ENCODE peak calls at places on chromosomes 4 and X, in five cellular contexts. A, R, S, P and X are unnamed samples.

GRCh38 chrX:77436271-77436670 is 10.9 kb upstream of the FGF16 start:
- DNase-seq in A (no peak), R (no peak), S (no peak), P (no peak), X (no peak)

GRCh38 chr4:2745981-2746806 is 9.9 kb downstream of the TNIP2 start:
- DNase-seq in A (peak), R (peak), S (no peak), P (peak), X (peak)

GRCh38 chrX:103879339-103879738 is 47.3 kb upstream of the RAB9B start:
- DNase-seq in A (no peak), R (no peak), S (no peak), P (no peak), X (no peak)

GRCh38 chr4:179626687-179627086 is 2184.4 kb upstream of the AGA start:
- DNase-seq in A (no peak), R (no peak), S (no peak), P (no peak), X (no peak)

GRCh38 chrX:82589410-82589809 is 918.7 kb upstream of the POU3F4 start:
- DNase-seq in A (no peak), R (no peak), S (no peak), P (no peak), X (no peak)

GRCh38 chrX:45775462-45775861 is 574.8 kb upstream of the DIPK2B start:
- DNase-seq in A (no peak), R (no peak), S (no peak), P (no peak), X (no peak)

GRCh38 chr4:128322311-128322710 is 34.7 kb upstream of the PGRMC2 start:
- DNase-seq in A (no peak), R (no peak), S (no peak), P (no peak), X (no peak)

GRCh38 chrX:14798805-14799397 is 74.0 kb downstream of the FANCB start:
- DNase-seq in A (no peak), R (no peak), S (no peak), P (no peak), X (no peak)

GRCh38 chr4:82593416-82593815 is 31.6 kb upstream of the TMEM150C start:
- DNase-seq in A (no peak), R (no peak), S (no peak), P (no peak), X (no peak)

GRCh38 chr4:113945906-113946305 is 33.5 kb downstream of the ARSJ start:
- DNase-seq in A (no peak), R (no peak), S (no peak), P (no peak), X (no peak)

GRCh38 chrX:20265726-20266681 is 705 bp downstream of the RPS6KA3 start:
- DNase-seq in A (peak), R (peak), S (peak), P (peak), X (peak)

GRCh38 chrX:75156537-75156945 is 458 bp upstream of the ABCB7 start:
- DNase-seq in A (no peak), R (no peak), S (peak), P (no peak), X (no peak)

GRCh38 chr4:155690044-155690837 is 23.6 kb downstream of the GUCY1A1 start:
- DNase-seq in A (no peak), R (no peak), S (no peak), P (no peak), X (no peak)